ENCODE peak calls at places on chromosomes 2 and 18, in ten cellular contexts. One of them, this sample, is unnamed.
A peak's percentile ranks its signal among the peaks of the same experiment; 100 is the strongest.

GRCh38 chr18:60277855-60278480 is 94.6 kb downstream of the MC4R start:
- DNase-seq in fibroblast of mammary gland: no peak
- DNase-seq in stimulated activated CD4-positive, alpha-beta T cell treated with anti-CD3 and anti-CD28 coated beads, Interleukin-1b, Interleukin-23, amount 100 ng/mL, for 24 hours: no peak
- DNase-seq in dorsolateral prefrontal cortex: no peak
- DNase-seq in naive B cell: no peak
- DNase-seq in cardiac muscle cell: no peak
- DNase-seq in RWPE1: peak; percentile 1
- DNase-seq in activated T-cell treated with anti-CD3 and anti-CD28 coated beads for 1 hour: no peak
- DNase-seq in HTR-8/SVneo: peak; percentile 10
- DNase-seq in NCI-H1092: no peak
- DNase-seq in this sample: no peak

GRCh38 chr2:96163768-96164429 is 18.7 kb upstream of the DUSP2 start:
- DNase-seq in RWPE1: no peak
- DNase-seq in activated T-cell treated with anti-CD3 and anti-CD28 coated beads for 1 hour: peak; percentile 51
- DNase-seq in stimulated activated CD4-positive, alpha-beta T cell treated with anti-CD3 and anti-CD28 coated beads, Interleukin-1b, Interleukin-23, amount 100 ng/mL, for 24 hours: no peak
- DNase-seq in HTR-8/SVneo: no peak
- DNase-seq in dorsolateral prefrontal cortex: no peak
- DNase-seq in cardiac muscle cell: no peak
- DNase-seq in NCI-H1092: no peak
- DNase-seq in naive B cell: peak; percentile 75
- DNase-seq in fibroblast of mammary gland: no peak
- DNase-seq in this sample: peak; percentile 8

GRCh38 chr2:100742884-100743283 is 77.1 kb upstream of the NPAS2 start:
- DNase-seq in HTR-8/SVneo: no peak
- DNase-seq in RWPE1: no peak
- DNase-seq in NCI-H1092: no peak
- DNase-seq in cardiac muscle cell: no peak
- DNase-seq in stimulated activated CD4-positive, alpha-beta T cell treated with anti-CD3 and anti-CD28 coated beads, Interleukin-1b, Interleukin-23, amount 100 ng/mL, for 24 hours: no peak
- DNase-seq in naive B cell: no peak
- DNase-seq in dorsolateral prefrontal cortex: no peak
- DNase-seq in fibroblast of mammary gland: peak; percentile 98
- DNase-seq in activated T-cell treated with anti-CD3 and anti-CD28 coated beads for 1 hour: no peak
- DNase-seq in this sample: no peak

GRCh38 chr18:51417643-51418483 is 220.4 kb upstream of the MEX3C start:
- DNase-seq in stimulated activated CD4-positive, alpha-beta T cell treated with anti-CD3 and anti-CD28 coated beads, Interleukin-1b, Interleukin-23, amount 100 ng/mL, for 24 hours: no peak
- DNase-seq in cardiac muscle cell: no peak
- DNase-seq in naive B cell: no peak
- DNase-seq in HTR-8/SVneo: no peak
- DNase-seq in RWPE1: no peak
- DNase-seq in NCI-H1092: no peak
- DNase-seq in dorsolateral prefrontal cortex: no peak
- DNase-seq in fibroblast of mammary gland: no peak
- DNase-seq in activated T-cell treated with anti-CD3 and anti-CD28 coated beads for 1 hour: no peak
- DNase-seq in this sample: no peak

GRCh38 chr2:126887506-126887905 is 11.2 kb upstream of the TEX51 start:
- DNase-seq in stimulated activated CD4-positive, alpha-beta T cell treated with anti-CD3 and anti-CD28 coated beads, Interleukin-1b, Interleukin-23, amount 100 ng/mL, for 24 hours: no peak
- DNase-seq in RWPE1: no peak
- DNase-seq in fibroblast of mammary gland: no peak
- DNase-seq in naive B cell: no peak
- DNase-seq in cardiac muscle cell: no peak
- DNase-seq in dorsolateral prefrontal cortex: no peak
- DNase-seq in HTR-8/SVneo: no peak
- DNase-seq in NCI-H1092: no peak
- DNase-seq in activated T-cell treated with anti-CD3 and anti-CD28 coated beads for 1 hour: no peak
- DNase-seq in this sample: no peak

GRCh38 chr2:81412681-81413080 is 1108.1 kb upstream of the LRRTM1 start:
- DNase-seq in dorsolateral prefrontal cortex: no peak
- DNase-seq in HTR-8/SVneo: peak; percentile 1
- DNase-seq in fibroblast of mammary gland: no peak
- DNase-seq in cardiac muscle cell: no peak
- DNase-seq in RWPE1: no peak
- DNase-seq in naive B cell: no peak
- DNase-seq in activated T-cell treated with anti-CD3 and anti-CD28 coated beads for 1 hour: no peak
- DNase-seq in stimulated activated CD4-positive, alpha-beta T cell treated with anti-CD3 and anti-CD28 coated beads, Interleukin-1b, Interleukin-23, amount 100 ng/mL, for 24 hours: no peak
- DNase-seq in NCI-H1092: no peak
- DNase-seq in this sample: no peak

GRCh38 chr18:40813116-40813515 is 1141.9 kb upstream of the PIK3C3 start:
- DNase-seq in stimulated activated CD4-positive, alpha-beta T cell treated with anti-CD3 and anti-CD28 coated beads, Interleukin-1b, Interleukin-23, amount 100 ng/mL, for 24 hours: no peak
- DNase-seq in fibroblast of mammary gland: peak; percentile 4
- DNase-seq in RWPE1: no peak
- DNase-seq in cardiac muscle cell: no peak
- DNase-seq in NCI-H1092: no peak
- DNase-seq in dorsolateral prefrontal cortex: no peak
- DNase-seq in naive B cell: no peak
- DNase-seq in activated T-cell treated with anti-CD3 and anti-CD28 coated beads for 1 hour: no peak
- DNase-seq in HTR-8/SVneo: no peak
- DNase-seq in this sample: no peak

GRCh38 chr2:239758325-239758877 is 266.7 kb downstream of the NDUFA10 start:
- DNase-seq in fibroblast of mammary gland: no peak
- DNase-seq in RWPE1: peak; percentile 68
- DNase-seq in naive B cell: no peak
- DNase-seq in dorsolateral prefrontal cortex: no peak
- DNase-seq in activated T-cell treated with anti-CD3 and anti-CD28 coated beads for 1 hour: no peak
- DNase-seq in cardiac muscle cell: no peak
- DNase-seq in HTR-8/SVneo: peak; percentile 61
- DNase-seq in stimulated activated CD4-positive, alpha-beta T cell treated with anti-CD3 and anti-CD28 coated beads, Interleukin-1b, Interleukin-23, amount 100 ng/mL, for 24 hours: no peak
- DNase-seq in NCI-H1092: no peak
- DNase-seq in this sample: no peak

GRCh38 chr2:21395366-21395765 is 271.6 kb downstream of the TDRD15 start:
- DNase-seq in fibroblast of mammary gland: no peak
- DNase-seq in dorsolateral prefrontal cortex: no peak
- DNase-seq in RWPE1: no peak
- DNase-seq in NCI-H1092: no peak
- DNase-seq in HTR-8/SVneo: no peak
- DNase-seq in stimulated activated CD4-positive, alpha-beta T cell treated with anti-CD3 and anti-CD28 coated beads, Interleukin-1b, Interleukin-23, amount 100 ng/mL, for 24 hours: no peak
- DNase-seq in naive B cell: no peak
- DNase-seq in cardiac muscle cell: no peak
- DNase-seq in activated T-cell treated with anti-CD3 and anti-CD28 coated beads for 1 hour: no peak
- DNase-seq in this sample: no peak

GRCh38 chr18:22422909-22423548 is 5.3 kb upstream of the CTAGE1 start:
- DNase-seq in fibroblast of mammary gland: peak; percentile 71
- DNase-seq in RWPE1: no peak
- DNase-seq in dorsolateral prefrontal cortex: no peak
- DNase-seq in stimulated activated CD4-positive, alpha-beta T cell treated with anti-CD3 and anti-CD28 coated beads, Interleukin-1b, Interleukin-23, amount 100 ng/mL, for 24 hours: no peak
- DNase-seq in NCI-H1092: no peak
- DNase-seq in activated T-cell treated with anti-CD3 and anti-CD28 coated beads for 1 hour: no peak
- DNase-seq in cardiac muscle cell: no peak
- DNase-seq in HTR-8/SVneo: no peak
- DNase-seq in naive B cell: no peak
- DNase-seq in this sample: no peak